ENCODE peak calls at places on chromosomes 6 and 20, in four cellular contexts. One of them, this sample, is unnamed.

GRCh38 chr20:49717693-49718092 is 4.0 kb upstream of the B4GALT5 start:
- DNase-seq in GM23248: no peak
- DNase-seq in left ventricle myocardium superior: no peak
- DNase-seq in COR-L47: no peak
- DNase-seq in this sample: no peak

GRCh38 chr6:127198549-127198948 is 68.1 kb upstream of the RNF146 start:
- DNase-seq in GM23248: peak
- DNase-seq in left ventricle myocardium superior: no peak
- DNase-seq in COR-L47: no peak
- DNase-seq in this sample: no peak

GRCh38 chr20:31829731-31830130 is 10.6 kb downstream of the MYLK2 start:
- DNase-seq in GM23248: no peak
- DNase-seq in left ventricle myocardium superior: no peak
- DNase-seq in COR-L47: no peak
- DNase-seq in this sample: no peak

GRCh38 chr20:52481443-52481842 is 289.9 kb upstream of the ZFP64 start:
- DNase-seq in GM23248: no peak
- DNase-seq in left ventricle myocardium superior: no peak
- DNase-seq in COR-L47: no peak
- DNase-seq in this sample: no peak

GRCh38 chr6:81049425-81050042 is 702.9 kb downstream of the TENT5A start:
- DNase-seq in GM23248: peak
- DNase-seq in left ventricle myocardium superior: no peak
- DNase-seq in COR-L47: no peak
- DNase-seq in this sample: no peak

GRCh38 chr6:169520104-169520503 is 181.7 kb downstream of the WDR27 start:
- DNase-seq in GM23248: peak
- DNase-seq in left ventricle myocardium superior: no peak
- DNase-seq in COR-L47: no peak
- DNase-seq in this sample: no peak

GRCh38 chr6:11865926-11866325 is 87.3 kb upstream of the ADTRP start:
- DNase-seq in GM23248: peak
- DNase-seq in left ventricle myocardium superior: no peak
- DNase-seq in COR-L47: no peak
- DNase-seq in this sample: no peak

GRCh38 chr20:23668477-23668951 is 20.3 kb downstream of the CST4 start:
- DNase-seq in GM23248: peak
- DNase-seq in left ventricle myocardium superior: no peak
- DNase-seq in COR-L47: peak
- DNase-seq in this sample: peak

GRCh38 chr20:36084897-36085617 is 69.5 kb upstream of the EPB41L1 start:
- DNase-seq in GM23248: no peak
- DNase-seq in left ventricle myocardium superior: no peak
- DNase-seq in COR-L47: no peak
- DNase-seq in this sample: no peak